ENCODE peak calls at places on chromosomes 4 and X, in six cellular contexts. One of them, this sample, is unnamed.

GRCh38 chrX:130878350-130879341 is 24.4 kb downstream of the ENOX2 start:
- DNase-seq in H1: no peak
- DNase-seq in GM12891: no peak
- DNase-seq in K562: peak
- DNase-seq in GM12878: no peak
- DNase-seq in HepG2: no peak
- DNase-seq in this sample: no peak

GRCh38 chr4:117327491-117327890 is 242.1 kb upstream of the TRAM1L1 start:
- DNase-seq in H1: no peak
- DNase-seq in GM12878: no peak
- DNase-seq in HepG2: no peak
- DNase-seq in GM12891: no peak
- DNase-seq in K562: no peak
- DNase-seq in this sample: no peak

GRCh38 chr4:4524364-4524763 is 17.5 kb downstream of the STX18 start:
- DNase-seq in K562: peak
- DNase-seq in GM12891: peak
- DNase-seq in H1: no peak
- DNase-seq in GM12878: peak
- DNase-seq in HepG2: no peak
- DNase-seq in this sample: peak

GRCh38 chr4:8008391-8008790 is 68.7 kb upstream of the AFAP1 start:
- DNase-seq in H1: no peak
- DNase-seq in K562: no peak
- DNase-seq in GM12891: no peak
- DNase-seq in GM12878: no peak
- DNase-seq in HepG2: no peak
- DNase-seq in this sample: no peak

GRCh38 chr4:55906999-55907398 is 41.7 kb upstream of the CEP135 start:
- DNase-seq in GM12878: no peak
- DNase-seq in HepG2: no peak
- DNase-seq in K562: no peak
- DNase-seq in GM12891: no peak
- DNase-seq in H1: no peak
- DNase-seq in this sample: no peak

GRCh38 chr4:141028024-141028529 is 105.2 kb downstream of the RNF150 start:
- DNase-seq in GM12891: no peak
- DNase-seq in GM12878: no peak
- DNase-seq in H1: no peak
- DNase-seq in K562: no peak
- DNase-seq in HepG2: no peak
- DNase-seq in this sample: no peak

GRCh38 chrX:74291577-74291963 is 12.4 kb upstream of the ZCCHC13 start:
- DNase-seq in HepG2: no peak
- DNase-seq in GM12878: no peak
- DNase-seq in GM12891: no peak
- DNase-seq in H1: no peak
- DNase-seq in K562: no peak
- DNase-seq in this sample: no peak

GRCh38 chrX:44096666-44097065 is 123.5 kb upstream of the NDP start:
- DNase-seq in H1: no peak
- DNase-seq in GM12891: no peak
- DNase-seq in GM12878: no peak
- DNase-seq in K562: no peak
- DNase-seq in HepG2: no peak
- DNase-seq in this sample: no peak

GRCh38 chr4:109207060-109207459 is 95.4 kb downstream of the COL25A1 start:
- DNase-seq in GM12891: no peak
- DNase-seq in HepG2: no peak
- DNase-seq in H1: no peak
- DNase-seq in K562: no peak
- DNase-seq in GM12878: no peak
- DNase-seq in this sample: no peak

GRCh38 chr4:3671571-3672464 is 94.4 kb upstream of the ADRA2C start:
- DNase-seq in K562: no peak
- DNase-seq in HepG2: peak
- DNase-seq in H1: no peak
- DNase-seq in GM12891: no peak
- DNase-seq in GM12878: no peak
- DNase-seq in this sample: no peak

GRCh38 chr4:101028886-101029285 is 318.4 kb downstream of the PPP3CA start:
- DNase-seq in HepG2: no peak
- DNase-seq in GM12878: no peak
- DNase-seq in K562: no peak
- DNase-seq in H1: no peak
- DNase-seq in GM12891: no peak
- DNase-seq in this sample: no peak

GRCh38 chr4:87007345-87008181 is 72.8 kb downstream of the AFF1 start:
- DNase-seq in GM12878: no peak
- DNase-seq in HepG2: no peak
- DNase-seq in H1: no peak
- DNase-seq in K562: peak
- DNase-seq in GM12891: no peak
- DNase-seq in this sample: no peak

GRCh38 chr4:67963345-67963744 is at the start of gene TMPRSS11A:
- DNase-seq in H1: no peak
- DNase-seq in GM12878: no peak
- DNase-seq in GM12891: no peak
- DNase-seq in K562: no peak
- DNase-seq in HepG2: no peak
- DNase-seq in this sample: no peak

GRCh38 chrX:50813843-50814661 is at the start of gene SHROOM4:
- DNase-seq in GM12878: no peak
- DNase-seq in K562: no peak
- DNase-seq in H1: peak
- DNase-seq in HepG2: peak
- DNase-seq in GM12891: no peak
- DNase-seq in this sample: no peak

GRCh38 chr4:18935956-18936355 is 914.4 kb upstream of the LCORL start:
- DNase-seq in GM12878: no peak
- DNase-seq in K562: no peak
- DNase-seq in HepG2: no peak
- DNase-seq in H1: no peak
- DNase-seq in GM12891: no peak
- DNase-seq in this sample: no peak

GRCh38 chr4:6633091-6633906 is 7.2 kb upstream of the MRFAP1 start:
- DNase-seq in HepG2: peak
- DNase-seq in GM12891: no peak
- DNase-seq in H1: no peak
- DNase-seq in GM12878: no peak
- DNase-seq in K562: peak
- DNase-seq in this sample: no peak

GRCh38 chr4:15955670-15956069 is 7.3 kb downstream of the FGFBP2 start:
- DNase-seq in HepG2: no peak
- DNase-seq in H1: no peak
- DNase-seq in GM12878: no peak
- DNase-seq in GM12891: no peak
- DNase-seq in K562: no peak
- DNase-seq in this sample: no peak

GRCh38 chr4:3010998-3011397 is 47.6 kb downstream of the GRK4 start:
- DNase-seq in K562: no peak
- DNase-seq in GM12878: no peak
- DNase-seq in HepG2: no peak
- DNase-seq in H1: no peak
- DNase-seq in GM12891: no peak
- DNase-seq in this sample: no peak

GRCh38 chr4:10461850-10462400 is 4.7 kb upstream of the ZNF518B start:
- DNase-seq in GM12891: no peak
- DNase-seq in H1: no peak
- DNase-seq in GM12878: no peak
- DNase-seq in K562: no peak
- DNase-seq in HepG2: no peak
- DNase-seq in this sample: no peak

GRCh38 chr4:76357981-76358380 is 51.4 kb downstream of the STBD1 start:
- DNase-seq in H1: no peak
- DNase-seq in GM12891: no peak
- DNase-seq in HepG2: no peak
- DNase-seq in K562: no peak
- DNase-seq in GM12878: no peak
- DNase-seq in this sample: no peak

GRCh38 chrX:43328358-43328946 is 327.6 kb upstream of the MAOA start:
- DNase-seq in K562: peak
- DNase-seq in HepG2: no peak
- DNase-seq in GM12878: no peak
- DNase-seq in GM12891: no peak
- DNase-seq in H1: no peak
- DNase-seq in this sample: no peak

GRCh38 chr4:110778526-110778925 is 155.6 kb upstream of the PITX2 start:
- DNase-seq in GM12891: no peak
- DNase-seq in GM12878: no peak
- DNase-seq in H1: no peak
- DNase-seq in HepG2: no peak
- DNase-seq in K562: no peak
- DNase-seq in this sample: no peak

GRCh38 chrX:24696241-24696640 is 2.5 kb downstream of the POLA1 start:
- DNase-seq in H1: no peak
- DNase-seq in K562: no peak
- DNase-seq in GM12891: no peak
- DNase-seq in HepG2: no peak
- DNase-seq in GM12878: no peak
- DNase-seq in this sample: no peak

GRCh38 chr4:70787496-70787895 is 52.2 kb downstream of the GRSF1 start:
- DNase-seq in K562: no peak
- DNase-seq in GM12878: no peak
- DNase-seq in GM12891: no peak
- DNase-seq in HepG2: no peak
- DNase-seq in H1: no peak
- DNase-seq in this sample: no peak

GRCh38 chr4:111855308-111855707 is 289.9 kb upstream of the FAM241A start:
- DNase-seq in K562: no peak
- DNase-seq in GM12878: no peak
- DNase-seq in HepG2: no peak
- DNase-seq in GM12891: no peak
- DNase-seq in H1: no peak
- DNase-seq in this sample: no peak

GRCh38 chrX:53798281-53798680 is 111.8 kb upstream of the HUWE1 start:
- DNase-seq in HepG2: no peak
- DNase-seq in K562: no peak
- DNase-seq in GM12891: no peak
- DNase-seq in GM12878: no peak
- DNase-seq in H1: no peak
- DNase-seq in this sample: no peak

GRCh38 chrX:53795583-53795982 is 109.1 kb upstream of the HUWE1 start:
- DNase-seq in GM12878: no peak
- DNase-seq in GM12891: no peak
- DNase-seq in HepG2: no peak
- DNase-seq in H1: no peak
- DNase-seq in K562: no peak
- DNase-seq in this sample: no peak

DNA sequence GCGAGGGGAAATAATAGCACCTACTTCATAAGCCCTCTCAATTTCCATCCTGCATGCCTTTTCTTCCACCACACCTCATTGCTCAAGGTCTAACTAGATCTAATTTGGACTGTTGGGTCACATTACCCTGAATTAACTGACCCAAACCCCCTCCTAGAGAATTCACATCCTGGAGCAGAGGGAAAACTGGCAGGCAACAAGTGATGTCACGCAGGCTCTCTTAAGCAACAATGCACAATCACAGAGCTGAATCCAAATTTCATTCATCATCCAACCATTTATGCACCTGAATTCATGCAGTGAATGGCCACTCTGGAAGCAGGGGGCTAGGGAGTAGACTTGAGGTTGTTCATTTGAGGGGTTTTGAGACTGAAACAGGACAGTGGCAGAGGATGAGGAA is 107.7 kb upstream of the HUWE1 start:
- DNase-seq in GM12878: no peak
- DNase-seq in K562: no peak
- DNase-seq in H1: no peak
- DNase-seq in GM12891: no peak
- DNase-seq in HepG2: no peak
- DNase-seq in this sample: no peak
- TF ChIP-seq TAF1 in GM12878: no peak
- TF ChIP-seq TAF1 in K562: no peak
- TF ChIP-seq TAF1 in H1: no peak
- TF ChIP-seq TAF1 in GM12891: no peak
- TF ChIP-seq TAF1 in HepG2: no peak
- TF ChIP-seq TAF1 in this sample: no peak

GRCh38 chr4:24924309-24924781 is 11.5 kb upstream of the CCDC149 start:
- DNase-seq in HepG2: no peak
- DNase-seq in GM12891: no peak
- DNase-seq in GM12878: no peak
- DNase-seq in K562: no peak
- DNase-seq in H1: no peak
- DNase-seq in this sample: no peak
- TF ChIP-seq TAF1 in HepG2: no peak
- TF ChIP-seq TAF1 in GM12891: no peak
- TF ChIP-seq TAF1 in GM12878: no peak
- TF ChIP-seq TAF1 in K562: no peak
- TF ChIP-seq TAF1 in H1: no peak
- TF ChIP-seq TAF1 in this sample: no peak

GRCh38 chr4:185552254-185552653 is 16.9 kb upstream of the PDLIM3 start:
- DNase-seq in GM12891: no peak
- DNase-seq in H1: no peak
- DNase-seq in HepG2: no peak
- DNase-seq in K562: no peak
- DNase-seq in GM12878: no peak
- DNase-seq in this sample: no peak

GRCh38 chr4:185554243-185555126 is 19.2 kb upstream of the PDLIM3 start:
- DNase-seq in H1: no peak
- DNase-seq in GM12891: no peak
- DNase-seq in K562: no peak
- DNase-seq in GM12878: no peak
- DNase-seq in HepG2: no peak
- DNase-seq in this sample: no peak

GRCh38 chr4:185550933-185551332 is 15.6 kb upstream of the PDLIM3 start:
- DNase-seq in GM12891: no peak
- DNase-seq in GM12878: no peak
- DNase-seq in K562: no peak
- DNase-seq in H1: no peak
- DNase-seq in HepG2: no peak
- DNase-seq in this sample: no peak

GRCh38 chr4:185548587-185548986 is 13.3 kb upstream of the PDLIM3 start:
- DNase-seq in H1: no peak
- DNase-seq in K562: no peak
- DNase-seq in GM12878: no peak
- DNase-seq in HepG2: no peak
- DNase-seq in GM12891: no peak
- DNase-seq in this sample: no peak

DNA sequence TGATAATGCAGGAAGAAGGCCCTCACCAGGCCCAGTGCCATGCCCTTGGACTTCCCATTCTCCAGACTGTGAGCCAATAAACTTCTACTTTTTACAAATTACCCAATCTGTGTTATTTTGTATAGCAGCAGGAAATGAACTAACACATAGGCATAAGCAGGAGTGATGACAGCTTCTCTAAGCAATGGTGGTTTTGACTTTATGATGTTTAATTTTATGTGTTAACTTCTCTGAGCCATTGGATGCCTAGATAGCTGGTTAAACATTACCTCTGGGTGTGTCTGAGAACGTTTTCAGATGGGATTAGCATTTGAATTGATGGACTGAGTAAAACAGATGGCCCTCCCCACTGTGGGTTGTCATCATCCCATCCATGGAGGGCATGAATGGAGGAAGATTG is 13.8 kb upstream of the PDLIM3 start:
- DNase-seq in GM12878: no peak
- DNase-seq in HepG2: no peak
- DNase-seq in H1: no peak
- DNase-seq in K562: no peak
- DNase-seq in GM12891: no peak
- DNase-seq in this sample: no peak
- TF ChIP-seq TAF1 in GM12878: no peak
- TF ChIP-seq TAF1 in HepG2: no peak
- TF ChIP-seq TAF1 in H1: no peak
- TF ChIP-seq TAF1 in K562: no peak
- TF ChIP-seq TAF1 in GM12891: no peak
- TF ChIP-seq TAF1 in this sample: no peak

GRCh38 chrX:57918750-57919436 is 8.6 kb upstream of the ZXDA start:
- DNase-seq in GM12891: no peak
- DNase-seq in K562: peak
- DNase-seq in H1: no peak
- DNase-seq in GM12878: no peak
- DNase-seq in HepG2: peak
- DNase-seq in this sample: no peak
- TF ChIP-seq TAF1 in GM12891: no peak
- TF ChIP-seq TAF1 in K562: no peak
- TF ChIP-seq TAF1 in H1: no peak
- TF ChIP-seq TAF1 in GM12878: no peak
- TF ChIP-seq TAF1 in HepG2: no peak
- TF ChIP-seq TAF1 in this sample: no peak

This sample was measured in GM12892.